ENCODE peak calls at places on chromosome 7, in ten cellular contexts. K is suprapubic skin, F is transverse colon, A is SK-N-SH, T is H1, E is GM12878, J is HepG2, Y is sigmoid colon, D is upper lobe of left lung, S is stomach. N is an unnamed sample.
A peak's percentile ranks its signal among the peaks of the same experiment; 100 is the strongest.

GRCh38 chr7:72032934-72033333 is 379.2 kb downstream of the CALN1 start:
- DNase-seq in E (no peak), J (no peak), Y (no peak), K (no peak), T (no peak), S (no peak), D (no peak), F (no peak), A (no peak), N (no peak)

GRCh38 chr7:15326044-15326644 is 235.7 kb downstream of the AGMO start:
- DNase-seq in K (no peak), J (peak; percentile 3), S (no peak), T (no peak), F (no peak), Y (no peak), A (peak; percentile 32), D (no peak), E (no peak), N (no peak)

GRCh38 chr7:47582748-47583740 is 1.1 kb upstream of the TNS3 start:
- DNase-seq in S (no peak), F (no peak), J (no peak), T (no peak), A (no peak), D (no peak), E (no peak), Y (peak; percentile 83), K (no peak), N (no peak)

GRCh38 chr7:149147072-149147729 is at the start of gene ZNF398:
- DNase-seq in J (peak; percentile 45), T (no peak), S (peak; percentile 75), D (peak; percentile 96), A (peak; percentile 99), Y (peak; percentile 77), E (peak; percentile 69), F (peak; percentile 79), K (peak; percentile 76), N (peak; percentile 43)

GRCh38 chr7:97064972-97065587 is 40.4 kb upstream of the DLX5 start:
- DNase-seq in A (peak; percentile 78), E (no peak), T (no peak), J (peak; percentile 36), S (no peak), K (no peak), D (no peak), F (no peak), Y (no peak), N (peak; percentile 30)

GRCh38 chr7:46714904-46715303 is 793.8 kb upstream of the IGFBP3 start:
- DNase-seq in F (no peak), E (no peak), K (no peak), T (no peak), A (no peak), D (no peak), Y (no peak), J (no peak), S (no peak), N (no peak)

GRCh38 chr7:105429746-105430612 is 41.3 kb upstream of the SRPK2 start:
- DNase-seq in A (peak; percentile 55), S (peak; percentile 68), K (no peak), T (no peak), E (no peak), F (peak; percentile 53), J (peak; percentile 50), D (no peak), Y (no peak), N (peak; percentile 51)

GRCh38 chr7:21507627-21508343 is 35.1 kb upstream of the DNAH11 start:
- DNase-seq in T (peak; percentile 10), A (peak; percentile 19), J (peak; percentile 34), D (peak; percentile 11), Y (peak; percentile 57), F (peak; percentile 55), E (no peak), S (peak; percentile 51), K (no peak), N (no peak)

GRCh38 chr7:131493559-131493958 is 62.9 kb downstream of the PODXL start:
- DNase-seq in A (no peak), K (no peak), S (no peak), D (no peak), J (no peak), T (no peak), Y (no peak), E (no peak), F (no peak), N (no peak)

GRCh38 chr7:41183741-41184140 is 519.1 kb downstream of the INHBA start:
- DNase-seq in F (no peak), J (no peak), A (no peak), E (no peak), T (no peak), D (no peak), S (no peak), K (no peak), Y (no peak), N (no peak)
- H3K36me3 ChIP-seq in F (no peaks in the 10 kb centered on the region), J (no peaks in the 10 kb centered on the region), A (no peaks in the 10 kb centered on the region), E (no peaks in the 10 kb centered on the region), T (no peaks in the 10 kb centered on the region), D (no peaks in the 10 kb centered on the region), S (no peaks in the 10 kb centered on the region), K (no peaks in the 10 kb centered on the region), Y (no peaks in the 10 kb centered on the region), N (no peaks in the 10 kb centered on the region)

GRCh38 chr7:75905785-75906604 is 9.0 kb upstream of the POR start:
- DNase-seq in F (peak; percentile 53), D (no peak), K (peak; percentile 89), A (no peak), E (no peak), J (peak; percentile 97), T (no peak), S (peak; percentile 58), Y (peak; percentile 92), N (peak; percentile 74)
- TF ChIP-seq EP300 in F (no peak), D (no peak), K (no peak), A (no peak), E (no peak), J (peak; percentile 70), T (no peak), S (no peak), Y (no peak), N (peak; percentile 58)

GRCh38 chr7:27235387-27236052 is 7.1 kb upstream of the EVX1 start:
- DNase-seq in K (no peak), A (peak; percentile 85), Y (peak; percentile 74), T (no peak), J (peak; percentile 13), D (peak; percentile 86), F (peak; percentile 77), E (no peak), S (peak; percentile 50), N (no peak)
- TF ChIP-seq CTCF in K (peak; percentile 8), A (peak; percentile 44), Y (peak; percentile 15), T (peak; percentile 61), J (peak; percentile 90), D (no peak), F (peak; percentile 43), E (peak; percentile 15), S (no peak), N (peak; percentile 42)

DNA sequence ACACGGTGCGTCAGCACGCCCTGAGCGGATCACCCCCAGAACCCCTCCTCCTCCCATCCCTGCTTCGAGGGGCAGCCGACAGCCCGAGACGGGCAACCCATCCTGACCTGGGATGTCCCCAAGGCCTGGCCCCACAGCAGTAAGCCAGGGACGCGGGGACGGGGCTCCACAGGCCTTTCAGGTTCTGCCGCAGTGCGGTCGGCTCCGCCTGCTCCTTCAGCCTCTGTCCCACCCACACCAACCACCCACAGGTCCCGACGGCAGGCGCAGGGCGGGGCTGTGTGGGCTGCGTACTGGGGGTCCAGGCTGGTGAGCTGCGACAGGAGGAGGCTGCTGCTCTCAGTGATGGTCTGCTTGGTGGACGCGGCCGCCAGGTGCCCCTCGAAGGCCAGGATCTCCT is 16.7 kb downstream of the INTS1 start:
- DNase-seq in F (no peak), D (peak; percentile 82), T (no peak), Y (no peak), J (no peak), K (no peak), S (no peak), E (no peak), A (no peak), N (no peak)
- H3K36me3 ChIP-seq in F (no peaks in the 10 kb centered on the region), D (peaks cover 99% of the 10 kb centered on the region), T (peaks cover 22% of the 10 kb centered on the region), Y (peaks cover 51% of the 10 kb centered on the region), J (peaks cover 26% of the 10 kb centered on the region), K (peaks cover 99% of the 10 kb centered on the region), S (peaks cover 100% of the 10 kb centered on the region), E (peaks cover 5% of the 10 kb centered on the region), A (peaks cover 87% of the 10 kb centered on the region), N (peaks cover 5% of the 10 kb centered on the region)

GRCh38 chr7:13981070-13981469 is 8.4 kb downstream of the ETV1 start:
- DNase-seq in Y (peak; percentile 67), F (peak; percentile 63), J (no peak), A (peak; percentile 44), S (peak; percentile 43), T (no peak), K (peak; percentile 63), D (no peak), E (no peak), N (no peak)
- TF ChIP-seq EP300 in Y (no peak), F (no peak), J (no peak), A (peak; percentile 84), S (no peak), T (no peak), K (no peak), D (no peak), E (no peak), N (no peak)

DNA sequence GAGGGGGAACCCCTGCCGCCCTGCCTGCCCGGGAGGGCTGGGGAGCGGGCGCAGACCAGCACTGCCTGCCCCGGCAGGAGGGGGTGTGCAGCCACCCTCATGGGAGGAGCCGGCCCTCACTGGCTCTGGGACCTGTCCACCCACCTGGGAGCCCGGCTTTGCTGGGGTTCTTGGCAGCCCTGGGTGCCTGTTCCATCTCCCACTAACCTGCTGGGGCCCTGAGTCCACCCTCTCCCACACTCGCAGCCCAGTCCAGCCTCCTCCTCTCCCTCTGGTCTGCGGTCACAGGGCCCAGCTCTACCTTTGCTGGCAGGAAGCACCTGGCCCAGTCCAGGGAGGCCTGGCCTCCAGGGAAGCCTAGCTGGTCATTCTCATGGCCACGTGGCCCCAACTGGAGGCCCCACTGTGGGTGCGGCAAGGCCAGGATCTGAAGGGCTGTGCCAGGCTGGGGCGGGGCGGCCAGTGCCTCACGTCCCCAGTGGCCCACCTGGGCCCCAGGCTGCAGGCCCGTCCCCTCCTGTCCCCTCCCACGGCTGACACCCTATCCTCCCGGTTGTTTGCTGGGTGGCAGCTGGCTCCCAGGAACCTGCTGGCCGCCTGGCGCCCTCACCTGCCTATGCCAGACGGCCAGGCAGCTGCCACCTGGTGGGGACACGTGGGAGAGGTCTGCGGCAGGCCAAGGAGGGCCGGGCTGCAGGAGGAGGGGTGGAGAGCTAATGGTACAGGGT is at the start of gene TMEM184A:
- DNase-seq in K (no peak), J (peak; percentile 89), S (peak; percentile 96), Y (no peak), A (peak; percentile 88), E (no peak), T (no peak), F (peak; percentile 93), D (peak; percentile 91), N (no peak)
- TF ChIP-seq CTCF in K (peak; percentile 38), J (peak; percentile 97), S (peak; percentile 38), Y (no peak), A (peak; percentile 53), E (peak; percentile 36), T (peak; percentile 74), F (peak; percentile 80), D (peak; percentile 86), N (peak; percentile 20)

GRCh38 chr7:100210803-100211202 is 8.9 kb upstream of the PVRIG start:
- DNase-seq in T (no peak), J (no peak), A (no peak), S (no peak), K (no peak), D (no peak), E (no peak), Y (no peak), F (no peak), N (no peak)
- H3K36me3 ChIP-seq in T (no peaks in the 10 kb centered on the region), J (no peaks in the 10 kb centered on the region), A (no peaks in the 10 kb centered on the region), S (no peaks in the 10 kb centered on the region), K (no peaks in the 10 kb centered on the region), D (no peaks in the 10 kb centered on the region), E (no peaks in the 10 kb centered on the region), Y (no peaks in the 10 kb centered on the region), F (no peaks in the 10 kb centered on the region), N (no peaks in the 10 kb centered on the region)

N was measured in tibial nerve.